ENCODE peak calls at places on chromosome X, in four cellular contexts. U is A549, A is K562, Z is HepG2. M is an unnamed sample.

GRCh38 chrX:45400380-45400779 is 199.7 kb upstream of the DIPK2B start:
- DNase-seq in U (no peak), A (no peak), Z (no peak), M (no peak)

GRCh38 chrX:108001218-108001814 is 19.1 kb upstream of the TEX13B start:
- DNase-seq in U (peak; percentile 28), A (peak; percentile 13), Z (peak; percentile 11), M (no peak)

GRCh38 chrX:93673056-93673868 is at the start of gene NAP1L3:
- DNase-seq in U (peak; percentile 23), A (no peak), Z (peak; percentile 5), M (peak; percentile 57)

GRCh38 chrX:38890963-38891362 is 89.7 kb downstream of the MID1IP1 start:
- DNase-seq in U (no peak), A (no peak), Z (peak; percentile 59), M (no peak)

GRCh38 chrX:43734444-43734843 is 78.3 kb downstream of the MAOA start:
- DNase-seq in U (no peak), A (no peak), Z (no peak), M (no peak)

GRCh38 chrX:104351173-104351769 is 96.5 kb upstream of the ESX1 start:
- DNase-seq in U (peak; percentile 44), A (no peak), Z (no peak), M (no peak)

GRCh38 chrX:84187501-84188319 is at the start of gene RPS6KA6:
- DNase-seq in U (peak; percentile 17), A (no peak), Z (no peak), M (peak; percentile 44)

GRCh38 chrX:32448320-32448719 is 763.0 kb downstream of the DMD start:
- DNase-seq in U (no peak), A (no peak), Z (peak; percentile 0), M (no peak)

GRCh38 chrX:126141014-126141413 is 25.1 kb downstream of the DCAF12L2 start:
- DNase-seq in U (no peak), A (no peak), Z (no peak), M (no peak)

GRCh38 chrX:69124108-69124507 is 41.1 kb downstream of the PJA1 start:
- DNase-seq in U (no peak), A (no peak), Z (no peak), M (no peak)

GRCh38 chrX:46840946-46841740 is 4.3 kb downstream of the RP2 start:
- DNase-seq in U (no peak), A (no peak), Z (no peak), M (no peak)

GRCh38 chrX:133419911-133420310 is 4.6 kb upstream of the GPC4 start:
- DNase-seq in U (no peak), A (no peak), Z (no peak), M (no peak)

GRCh38 chrX:109812236-109812635 is 79.2 kb upstream of the ACSL4 start:
- DNase-seq in U (no peak), A (no peak), Z (peak; percentile 86), M (no peak)

GRCh38 chrX:123731258-123731986 is 1.4 kb downstream of the THOC2 start:
- DNase-seq in U (peak; percentile 21), A (peak; percentile 42), Z (no peak), M (no peak)

GRCh38 chrX:28802625-28803024 is 215.4 kb downstream of the IL1RAPL1 start:
- DNase-seq in U (no peak), A (no peak), Z (no peak), M (no peak)

GRCh38 chrX:113391875-113392274 is 551.2 kb upstream of the AMOT start:
- DNase-seq in U (no peak), A (no peak), Z (no peak), M (no peak)

GRCh38 chrX:43676960-43677582 is 21.0 kb downstream of the MAOA start:
- DNase-seq in U (no peak), A (no peak), Z (peak; percentile 77), M (no peak)

GRCh38 chrX:18490816-18491215 is 65.4 kb downstream of the CDKL5 start:
- DNase-seq in U (no peak), A (no peak), Z (no peak), M (no peak)

GRCh38 chrX:43741843-43742573 is 85.9 kb downstream of the MAOA start:
- DNase-seq in U (no peak), A (no peak), Z (no peak), M (no peak)

GRCh38 chrX:84924624-84925023 is 79.1 kb upstream of the APOOL start:
- DNase-seq in U (no peak), A (no peak), Z (no peak), M (no peak)

GRCh38 chrX:75226280-75226679 is 47.6 kb upstream of the UPRT start:
- DNase-seq in U (no peak), A (no peak), Z (no peak), M (no peak)

GRCh38 chrX:17020828-17021821 is 74.7 kb downstream of the REPS2 start:
- DNase-seq in U (no peak), A (no peak), Z (no peak), M (no peak)

GRCh38 chrX:17023670-17024069 is 77.2 kb downstream of the REPS2 start:
- DNase-seq in U (no peak), A (no peak), Z (no peak), M (no peak)

GRCh38 chrX:17022205-17022604 is 75.7 kb downstream of the REPS2 start:
- DNase-seq in U (no peak), A (no peak), Z (no peak), M (no peak)

GRCh38 chrX:17017134-17017533 is 70.7 kb downstream of the REPS2 start:
- DNase-seq in U (no peak), A (no peak), Z (no peak), M (no peak)

GRCh38 chrX:17020371-17020770 is 73.9 kb downstream of the REPS2 start:
- DNase-seq in U (no peak), A (no peak), Z (no peak), M (no peak)
- TF ChIP-seq JUN in U (no peak), A (no peak), Z (no peak), M (no peak)

GRCh38 chrX:150683536-150684146 is 9.6 kb upstream of the MTMR1 start:
- DNase-seq in U (peak; percentile 35), A (peak; percentile 26), Z (peak; percentile 26), M (no peak)
- TF ChIP-seq NR3C1 in U (no peak), A (no peak), Z (no peak), M (no peak)

DNA sequence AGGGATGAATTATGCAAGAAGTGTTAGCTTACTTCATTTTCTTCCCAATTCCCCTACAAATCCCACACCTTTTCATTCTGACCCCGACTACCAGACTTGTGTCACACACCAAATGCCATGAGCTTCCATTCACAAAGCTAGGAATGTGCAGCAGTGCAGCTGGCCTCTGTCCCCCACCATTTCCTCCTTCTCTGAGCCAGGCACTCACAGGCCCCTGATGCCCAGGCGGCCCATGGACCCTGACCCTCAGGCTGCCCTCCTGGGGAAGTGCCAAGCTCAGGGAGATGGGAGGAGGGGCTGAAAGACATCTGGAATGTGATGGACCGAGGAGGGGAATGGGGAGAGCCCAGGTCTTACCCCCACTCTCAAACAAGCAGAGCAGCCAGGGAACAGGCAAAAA is 67.0 kb upstream of the BCOR start:
- DNase-seq in U (no peak), A (no peak), Z (no peak), M (no peak)
- TF ChIP-seq JUN in U (no peak), A (no peak), Z (no peak), M (no peak)

GRCh38 chrX:149286940-149287349 is 218.2 kb downstream of the IDS start:
- DNase-seq in U (peak; percentile 35), A (peak; percentile 36), Z (peak; percentile 11), M (peak; percentile 28)
- TF ChIP-seq NR3C1 in U (no peak), A (no peak), Z (no peak), M (no peak)

DNA sequence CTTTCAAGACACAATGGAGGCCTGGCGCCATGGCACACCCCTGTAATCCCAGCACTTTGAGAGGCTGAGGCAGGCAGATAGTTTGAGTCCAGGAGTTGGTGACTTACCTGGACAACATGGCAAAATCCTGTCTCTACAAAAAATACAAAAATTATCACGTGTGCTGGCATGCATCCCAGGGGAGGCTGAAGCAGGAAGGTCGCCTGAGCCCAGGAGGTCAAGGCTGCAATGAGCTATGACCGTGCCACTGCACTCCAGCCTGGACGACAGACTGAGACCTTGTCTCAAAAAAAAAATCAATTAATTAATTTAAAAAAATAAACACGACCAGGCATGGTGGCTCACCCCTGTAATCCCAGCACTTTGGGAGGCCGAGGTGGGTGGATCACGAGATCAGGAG is 2.0 kb upstream of the CTPS2 start:
- DNase-seq in U (no peak), A (no peak), Z (no peak), M (no peak)
- TF ChIP-seq JUN in U (no peak), A (no peak), Z (no peak), M (no peak)

GRCh38 chrX:130179579-130180215 is 7.9 kb downstream of the RAB33A start:
- DNase-seq in U (no peak), A (peak; percentile 64), Z (no peak), M (no peak)

GRCh38 chrX:130179170-130179569 is 7.4 kb downstream of the RAB33A start:
- DNase-seq in U (no peak), A (peak; percentile 21), Z (no peak), M (no peak)

GRCh38 chrX:130186645-130187044 is 14.9 kb downstream of the RAB33A start:
- DNase-seq in U (no peak), A (no peak), Z (no peak), M (no peak)

GRCh38 chrX:130184857-130185256 is 13.1 kb downstream of the RAB33A start:
- DNase-seq in U (no peak), A (no peak), Z (no peak), M (no peak)

GRCh38 chrX:130184168-130184567 is 12.4 kb downstream of the RAB33A start:
- DNase-seq in U (no peak), A (no peak), Z (no peak), M (no peak)
- TF ChIP-seq NR3C1 in U (no peak), A (no peak), Z (no peak), M (no peak)

GRCh38 chrX:100673397-100673953 is 29.5 kb downstream of the SRPX2 start:
- DNase-seq in U (no peak), A (no peak), Z (no peak), M (no peak)
- TF ChIP-seq JUN in U (no peak), A (no peak), Z (no peak), M (no peak)

GRCh38 chrX:110965409-110965808 is 130.6 kb upstream of the PAK3 start:
- DNase-seq in U (no peak), A (no peak), Z (no peak), M (no peak)

GRCh38 chrX:110966046-110966445 is 129.9 kb upstream of the PAK3 start:
- DNase-seq in U (no peak), A (no peak), Z (no peak), M (no peak)

GRCh38 chrX:110966839-110967238 is 129.2 kb upstream of the PAK3 start:
- DNase-seq in U (no peak), A (no peak), Z (peak; percentile 21), M (no peak)

DNA sequence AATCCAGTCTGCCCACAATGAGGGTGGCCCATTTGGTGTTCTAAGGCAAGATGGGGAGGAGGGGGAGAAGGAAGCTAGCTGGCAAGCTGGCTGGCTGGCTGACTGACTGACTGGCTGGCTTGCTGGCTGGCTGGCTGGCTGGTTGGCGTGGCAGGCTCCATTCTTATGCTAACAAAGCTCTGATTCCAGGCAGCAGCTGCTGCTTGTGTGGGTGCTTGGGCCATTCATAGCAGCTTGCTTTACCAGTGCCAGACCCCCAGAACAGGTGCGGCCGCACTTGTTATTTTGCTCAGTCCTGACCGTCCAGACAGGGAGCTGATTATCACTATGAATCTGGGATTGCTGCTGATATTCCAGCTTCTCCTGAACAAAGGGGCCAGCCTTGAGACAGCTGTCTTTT is 131.2 kb upstream of the PAK3 start:
- DNase-seq in U (no peak), A (no peak), Z (no peak), M (peak; percentile 66)
- TF ChIP-seq NR3C1 in U (no peak), A (no peak), Z (no peak), M (no peak)

M was measured in WTC11.